ENCODE peak calls at places on chromosomes 16 and 17, in six cellular contexts. G is AG04450, Z is WERI-Rb-1, D is choroid plexus epithelial cell, U is GM12865, W is pancreas. V is an unnamed sample.

GRCh38 chr17:740240-741055 is 8.1 kb downstream of the TLCD3A start:
- DNase-seq in U (peak), D (no peak), G (no peak), W (no peak), Z (no peak), V (no peak)

GRCh38 chr17:74442291-74442669 is 10.4 kb downstream of the GPRC5C start:
- DNase-seq in D (no peak), U (no peak), W (no peak), Z (no peak), G (no peak), V (no peak)

GRCh38 chr17:44914148-44914547 is 1.2 kb downstream of the GFAP start:
- DNase-seq in Z (no peak), D (no peak), W (no peak), G (no peak), U (peak), V (no peak)

GRCh38 chr17:2547176-2547575 is 35.5 kb upstream of the METTL16 start:
- DNase-seq in U (no peak), D (peak), G (no peak), W (no peak), Z (no peak), V (no peak)

GRCh38 chr17:3610523-3610922 is 1.3 kb upstream of the TRPV1 start:
- DNase-seq in U (no peak), W (no peak), G (no peak), D (no peak), Z (no peak), V (no peak)

GRCh38 chr17:2054262-2054739 is 602 bp upstream of the HIC1 start:
- DNase-seq in U (no peak), G (no peak), W (no peak), Z (peak), D (peak), V (no peak)

GRCh38 chr17:38861399-38861843 is 7.9 kb upstream of the RPL23 start:
- DNase-seq in D (peak), W (no peak), Z (no peak), G (no peak), U (peak), V (no peak)

GRCh38 chr16:4288148-4288921 is 15.5 kb upstream of the TFAP4 start:
- DNase-seq in D (peak), G (no peak), W (peak), Z (peak), U (peak), V (no peak)

GRCh38 chr16:1002399-1003161 is 21.0 kb downstream of the SOX8 start:
- DNase-seq in G (peak), W (no peak), Z (no peak), D (peak), U (peak), V (no peak)

GRCh38 chr16:10741844-10742243 is 1.8 kb upstream of the NUBP1 start:
- DNase-seq in Z (no peak), G (no peak), W (no peak), D (no peak), U (no peak), V (no peak)

GRCh38 chr16:336269-336668 is 16.3 kb downstream of the AXIN1 start:
- DNase-seq in G (no peak), D (no peak), W (no peak), Z (no peak), U (no peak), V (no peak)

GRCh38 chr17:78338860-78339259 is 21.0 kb downstream of the SOCS3 start:
- DNase-seq in W (no peak), D (no peak), U (peak), G (no peak), Z (no peak), V (no peak)

GRCh38 chr16:369866-370436 is 387 bp downstream of the MRPL28 start:
- DNase-seq in U (no peak), Z (no peak), D (no peak), W (peak), G (no peak), V (no peak)

GRCh38 chr17:50297407-50297865 is 23.2 kb downstream of the TMEM92 start:
- DNase-seq in W (peak), Z (peak), D (peak), U (peak), G (no peak), V (no peak)

GRCh38 chr17:41785091-41785875 is 1.2 kb downstream of the JUP start:
- DNase-seq in W (no peak), G (no peak), Z (no peak), D (peak), U (no peak), V (no peak)

GRCh38 chr17:78466786-78467715 is 88.6 kb downstream of the PGS1 start:
- DNase-seq in G (no peak), Z (peak), W (no peak), D (no peak), U (no peak), V (no peak)

GRCh38 chr16:5874899-5875298 is 777.3 kb upstream of the EEF2KMT start:
- DNase-seq in Z (no peak), D (no peak), W (no peak), U (no peak), G (no peak), V (no peak)

GRCh38 chr16:82935781-82936180 is 309.0 kb downstream of the CDH13 start:
- DNase-seq in W (no peak), G (no peak), D (no peak), Z (no peak), U (no peak), V (no peak)

GRCh38 chr17:58870747-58871146 is 115.1 kb downstream of the PPM1E start:
- DNase-seq in U (peak), G (no peak), Z (no peak), D (peak), W (no peak), V (no peak)

GRCh38 chr17:45984368-45984767 is 14.7 kb upstream of the STH start:
- DNase-seq in G (no peak), D (no peak), W (no peak), U (no peak), Z (no peak), V (no peak)

GRCh38 chr17:1099242-1099641 is 80.5 kb downstream of the ABR start:
- DNase-seq in U (no peak), D (no peak), W (no peak), G (no peak), Z (no peak), V (no peak)

DNA sequence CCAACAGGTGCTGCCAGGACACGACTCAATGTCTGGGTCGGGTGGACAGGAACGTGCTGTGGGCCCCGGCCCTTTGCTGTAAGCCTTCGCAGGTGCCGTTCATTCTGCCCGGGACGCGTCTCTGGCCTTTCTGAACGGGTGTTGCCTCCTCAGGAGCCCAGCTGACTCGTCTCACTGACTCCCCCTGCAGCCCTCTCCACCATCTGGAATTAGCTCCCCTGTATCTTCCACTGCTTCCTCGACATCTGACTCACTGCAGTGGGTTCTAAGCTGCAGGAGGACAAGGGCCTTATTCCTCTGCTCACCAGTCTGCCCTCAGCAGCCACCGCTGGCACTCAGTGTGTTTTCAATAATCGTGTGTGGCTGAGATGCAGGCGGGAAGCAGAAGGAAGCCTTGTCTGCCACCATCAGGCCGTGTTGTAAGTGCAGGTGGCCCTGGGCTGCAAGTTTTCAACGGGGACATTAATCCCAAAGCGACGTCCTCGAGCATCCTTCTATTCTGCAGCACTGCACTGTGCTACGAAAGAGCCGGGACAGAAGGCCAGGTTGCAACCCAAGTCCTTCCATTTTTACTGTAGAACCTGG is 256.2 kb downstream of the FOXL1 start:
- DNase-seq in Z (peak), W (no peak), U (no peak), G (peak), D (peak), V (peak)
- TF ChIP-seq CTCF in Z (peak), W (no peak), U (no peak), G (peak), D (peak), V (peak)

GRCh38 chr16:21235199-21235585 is 1.7 kb downstream of the ANKS4B start:
- DNase-seq in Z (no peak), G (no peak), U (no peak), D (no peak), W (no peak), V (no peak)
- H3K4me3 ChIP-seq in Z (no peak), G (no peak), U (no peak), D (no peak), W (no peak), V (no peak)

GRCh38 chr16:9144106-9144505 is 52.7 kb downstream of the HAPSTR1 start:
- DNase-seq in U (no peak), D (no peak), G (no peak), Z (no peak), W (no peak), V (no peak)
- TF ChIP-seq CTCF in U (no peak), D (no peak), G (no peak), Z (no peak), W (no peak), V (no peak)

GRCh38 chr17:82247856-82248671 is 19.2 kb downstream of the SLC16A3 start:
- DNase-seq in G (no peak), W (no peak), Z (no peak), U (no peak), D (no peak), V (no peak)

GRCh38 chr17:82247175-82247823 is 18.5 kb downstream of the SLC16A3 start:
- DNase-seq in D (no peak), Z (no peak), U (no peak), G (no peak), W (no peak), V (no peak)

GRCh38 chr17:82250868-82251500 is 22.1 kb downstream of the SLC16A3 start:
- DNase-seq in D (no peak), U (no peak), W (peak), Z (no peak), G (no peak), V (no peak)

GRCh38 chr17:82249896-82250581 is 21.2 kb downstream of the SLC16A3 start:
- DNase-seq in G (no peak), Z (no peak), U (no peak), D (no peak), W (peak), V (no peak)

GRCh38 chr17:82248815-82249638 is 20.2 kb downstream of the SLC16A3 start:
- DNase-seq in D (no peak), W (peak), Z (no peak), U (no peak), G (no peak), V (no peak)
- H3K4me3 ChIP-seq in D (no peak), W (no peak), Z (no peak), U (no peak), G (no peak), V (no peak)

DNA sequence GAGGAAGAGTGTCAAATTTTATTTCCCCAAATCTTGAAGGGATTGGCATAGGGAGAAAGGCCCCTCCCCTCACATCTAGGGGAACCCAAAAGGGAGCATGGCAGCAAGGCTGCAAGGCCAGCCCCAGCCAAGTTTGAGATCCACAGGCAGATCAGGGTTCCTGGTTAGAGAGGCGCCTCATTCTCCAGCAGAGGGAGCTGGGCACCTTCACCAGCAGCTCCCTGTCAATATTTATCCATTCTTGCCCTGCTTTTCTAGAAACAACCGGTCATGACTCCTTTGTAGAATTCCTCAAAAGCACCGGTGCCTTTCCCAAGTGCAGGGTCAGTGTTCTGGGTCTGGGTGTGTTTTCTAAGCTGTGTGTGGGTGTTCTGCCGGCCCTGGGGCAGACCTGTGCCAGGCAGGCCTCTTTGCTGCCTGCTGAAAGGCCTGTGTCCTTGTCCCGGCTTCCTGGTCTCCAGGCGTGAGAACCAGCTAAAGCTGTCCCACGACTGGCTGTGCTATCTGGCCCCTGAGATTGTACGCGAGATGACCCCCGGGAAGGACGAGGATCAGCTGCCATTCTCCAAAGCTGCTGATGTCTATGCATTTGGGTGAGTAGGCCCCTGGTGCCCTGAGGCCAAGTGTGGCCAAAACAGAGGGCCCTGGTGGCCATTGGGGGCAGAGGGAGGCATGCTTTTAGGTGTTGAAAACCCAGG is 21.2 kb upstream of the LGALS9 start:
- DNase-seq in U (peak), G (no peak), W (no peak), D (peak), Z (peak), V (no peak)
- TF ChIP-seq CTCF in U (peak), G (peak), W (no peak), D (peak), Z (peak), V (peak)

GRCh38 chr17:40307001-40307690 is 1.8 kb upstream of the RARA start:
- DNase-seq in Z (peak), D (peak), G (no peak), U (no peak), W (no peak), V (no peak)
- H3K4me3 ChIP-seq in Z (peak), D (no peak), G (no peak), U (no peak), W (no peak), V (no peak)